ENCODE peak calls at places on chromosomes 13 and 19, in seven cellular contexts. One of them, this sample, is unnamed.

GRCh38 chr19:13153627-13154240 is 3.5 kb downstream of the IER2 start:
- DNase-seq in endothelial cell: peak
- DNase-seq in nephron progenitor cell: peak
- DNase-seq in SW 1271: no peak
- DNase-seq in NCI-H69: peak
- DNase-seq in tibial nerve: no peak
- DNase-seq in astrocyte of the spinal cord: peak
- DNase-seq in this sample: no peak

GRCh38 chr13:113083402-113084061 is 22.1 kb upstream of the F7 start:
- DNase-seq in endothelial cell: no peak
- DNase-seq in nephron progenitor cell: no peak
- DNase-seq in SW 1271: no peak
- DNase-seq in NCI-H69: peak
- DNase-seq in tibial nerve: peak
- DNase-seq in astrocyte of the spinal cord: no peak
- DNase-seq in this sample: no peak

GRCh38 chr19:18014197-18014596 is 6.2 kb downstream of the ARRDC2 start:
- DNase-seq in endothelial cell: no peak
- DNase-seq in nephron progenitor cell: no peak
- DNase-seq in SW 1271: no peak
- DNase-seq in NCI-H69: no peak
- DNase-seq in tibial nerve: no peak
- DNase-seq in astrocyte of the spinal cord: no peak
- DNase-seq in this sample: no peak

GRCh38 chr13:31767175-31767900 is 28.0 kb downstream of the RXFP2 start:
- DNase-seq in endothelial cell: no peak
- DNase-seq in nephron progenitor cell: no peak
- DNase-seq in SW 1271: peak
- DNase-seq in NCI-H69: no peak
- DNase-seq in tibial nerve: no peak
- DNase-seq in astrocyte of the spinal cord: peak
- DNase-seq in this sample: no peak

GRCh38 chr13:100341327-100341726 is 247.3 kb downstream of the GGACT start:
- DNase-seq in endothelial cell: no peak
- DNase-seq in nephron progenitor cell: no peak
- DNase-seq in SW 1271: no peak
- DNase-seq in NCI-H69: no peak
- DNase-seq in tibial nerve: no peak
- DNase-seq in astrocyte of the spinal cord: no peak
- DNase-seq in this sample: no peak

GRCh38 chr13:105139380-105140285 is 1395.8 kb downstream of the EFNB2 start:
- DNase-seq in endothelial cell: no peak
- DNase-seq in nephron progenitor cell: no peak
- DNase-seq in SW 1271: peak
- DNase-seq in NCI-H69: no peak
- DNase-seq in tibial nerve: no peak
- DNase-seq in astrocyte of the spinal cord: peak
- DNase-seq in this sample: no peak

GRCh38 chr19:41785653-41786052 is 10.7 kb upstream of the CEACAM3 start:
- DNase-seq in endothelial cell: peak
- DNase-seq in nephron progenitor cell: peak
- DNase-seq in SW 1271: peak
- DNase-seq in NCI-H69: peak
- DNase-seq in tibial nerve: no peak
- DNase-seq in astrocyte of the spinal cord: peak
- DNase-seq in this sample: peak

GRCh38 chr13:112658807-112659206 is 31.0 kb upstream of the ATP11A start:
- DNase-seq in endothelial cell: no peak
- DNase-seq in nephron progenitor cell: no peak
- DNase-seq in SW 1271: no peak
- DNase-seq in NCI-H69: no peak
- DNase-seq in tibial nerve: no peak
- DNase-seq in astrocyte of the spinal cord: no peak
- DNase-seq in this sample: no peak

GRCh38 chr13:47087841-47088240 is 191.0 kb upstream of the HTR2A start:
- DNase-seq in endothelial cell: no peak
- DNase-seq in nephron progenitor cell: no peak
- DNase-seq in SW 1271: no peak
- DNase-seq in NCI-H69: no peak
- DNase-seq in tibial nerve: no peak
- DNase-seq in astrocyte of the spinal cord: peak
- DNase-seq in this sample: no peak

GRCh38 chr19:37218592-37218935 is 550 bp downstream of the ZNF383 start:
- DNase-seq in endothelial cell: no peak
- DNase-seq in nephron progenitor cell: no peak
- DNase-seq in SW 1271: no peak
- DNase-seq in NCI-H69: no peak
- DNase-seq in tibial nerve: no peak
- DNase-seq in astrocyte of the spinal cord: peak
- DNase-seq in this sample: no peak

GRCh38 chr13:57996717-57997116 is 365.2 kb downstream of the PCDH17 start:
- DNase-seq in endothelial cell: no peak
- DNase-seq in nephron progenitor cell: no peak
- DNase-seq in SW 1271: no peak
- DNase-seq in NCI-H69: no peak
- DNase-seq in tibial nerve: no peak
- DNase-seq in astrocyte of the spinal cord: peak
- DNase-seq in this sample: no peak

GRCh38 chr19:50909240-50910070 is 1.7 kb downstream of the KLK4 start:
- DNase-seq in endothelial cell: peak
- DNase-seq in nephron progenitor cell: peak
- DNase-seq in SW 1271: peak
- DNase-seq in NCI-H69: peak
- DNase-seq in tibial nerve: peak
- DNase-seq in astrocyte of the spinal cord: no peak
- DNase-seq in this sample: no peak

GRCh38 chr13:99693351-99693750 is 192.1 kb downstream of the TM9SF2 start:
- DNase-seq in endothelial cell: no peak
- DNase-seq in nephron progenitor cell: no peak
- DNase-seq in SW 1271: no peak
- DNase-seq in NCI-H69: peak
- DNase-seq in tibial nerve: no peak
- DNase-seq in astrocyte of the spinal cord: no peak
- DNase-seq in this sample: no peak

GRCh38 chr19:34962281-34962944 is 1.6 kb downstream of the ZNF792 start:
- DNase-seq in endothelial cell: peak
- DNase-seq in nephron progenitor cell: no peak
- DNase-seq in SW 1271: no peak
- DNase-seq in NCI-H69: peak
- DNase-seq in tibial nerve: no peak
- DNase-seq in astrocyte of the spinal cord: no peak
- DNase-seq in this sample: no peak

GRCh38 chr19:23294141-23294540 is 43.9 kb upstream of the ZNF724 start:
- DNase-seq in endothelial cell: no peak
- DNase-seq in nephron progenitor cell: no peak
- DNase-seq in SW 1271: no peak
- DNase-seq in NCI-H69: no peak
- DNase-seq in tibial nerve: no peak
- DNase-seq in astrocyte of the spinal cord: no peak
- DNase-seq in this sample: no peak

GRCh38 chr19:5143471-5144411 is 174.8 kb downstream of the KDM4B start:
- DNase-seq in endothelial cell: no peak
- DNase-seq in nephron progenitor cell: no peak
- DNase-seq in SW 1271: no peak
- DNase-seq in NCI-H69: no peak
- DNase-seq in tibial nerve: no peak
- DNase-seq in astrocyte of the spinal cord: no peak
- DNase-seq in this sample: no peak

GRCh38 chr19:55216461-55217198 is 7.3 kb upstream of the PTPRH start:
- DNase-seq in endothelial cell: peak
- DNase-seq in nephron progenitor cell: peak
- DNase-seq in SW 1271: peak
- DNase-seq in NCI-H69: peak
- DNase-seq in tibial nerve: peak
- DNase-seq in astrocyte of the spinal cord: peak
- DNase-seq in this sample: peak

This sample was measured in smooth muscle cell of the brain vasculature.